ENCODE peak calls at places on chromosomes 3 and 15, in nine cellular contexts. P is adrenal gland, D is dorsolateral prefrontal cortex, M is lower lobe of right lung, O is stomach, K is transverse colon, Q is neural progenitor cell, X is PC-3, S is pancreas. G is an unnamed sample. For H3K27me3, the result is how much of the 10 kb centered on the place peaks cover.

GRCh38 chr3:151330899-151331298 is 1.6 kb upstream of the P2RY13 start:
- DNase-seq in P (no peak), X (no peak), K (no peak), M (no peak), O (no peak), S (no peak), Q (no peak), D (no peak), G (no peak)

GRCh38 chr15:64825081-64825430 is 391 bp downstream of the PIF1 start:
- DNase-seq in X (no peak), D (no peak), S (no peak), M (no peak), P (no peak), Q (no peak), K (no peak), O (no peak), G (no peak)

GRCh38 chr3:142596726-142597088 is 514 bp downstream of the PLS1 start:
- DNase-seq in P (no peak), M (no peak), O (no peak), S (no peak), K (no peak), Q (no peak), D (no peak), X (no peak), G (no peak)

GRCh38 chr15:93210995-93211394 is 122.0 kb upstream of the RGMA start:
- DNase-seq in X (no peak), S (no peak), M (no peak), D (no peak), O (no peak), K (no peak), P (no peak), Q (no peak), G (no peak)

GRCh38 chr3:193594946-193595689 is 2.1 kb downstream of the OPA1 start:
- DNase-seq in P (no peak), M (no peak), S (no peak), K (no peak), O (no peak), X (peak), D (no peak), Q (no peak), G (peak)

GRCh38 chr15:42457445-42458442 is 33.2 kb downstream of the ZNF106 start:
- DNase-seq in Q (peak), X (no peak), M (peak), K (peak), D (peak), S (no peak), O (peak), P (peak), G (peak)

GRCh38 chr3:128421966-128422365 is 44.7 kb downstream of the DNAJB8 start:
- DNase-seq in X (no peak), K (no peak), Q (no peak), D (no peak), S (peak), M (no peak), P (no peak), O (no peak), G (no peak)

GRCh38 chr15:54567408-54568040 is 589.3 kb downstream of the UNC13C start:
- DNase-seq in P (no peak), D (no peak), X (no peak), S (no peak), K (no peak), Q (no peak), M (no peak), O (no peak), G (no peak)

GRCh38 chr3:143707848-143708247 is 140.4 kb downstream of the SLC9A9 start:
- DNase-seq in P (no peak), M (no peak), S (no peak), K (no peak), O (no peak), X (no peak), D (no peak), Q (no peak), G (no peak)

GRCh38 chr3:33211444-33211843 is 7.2 kb downstream of the SUSD5 start:
- DNase-seq in P (peak), D (no peak), O (no peak), M (no peak), S (no peak), K (no peak), Q (no peak), X (peak), G (no peak)

GRCh38 chr15:35182841-35183479 is 97.9 kb upstream of the NANOGP8 start:
- DNase-seq in Q (peak), K (no peak), D (no peak), S (no peak), O (no peak), M (no peak), P (no peak), X (no peak), G (peak)

GRCh38 chr3:42387802-42388651 is 22.4 kb downstream of the LYZL4 start:
- DNase-seq in Q (no peak), O (no peak), S (no peak), X (peak), P (no peak), D (no peak), M (no peak), K (no peak), G (no peak)

GRCh38 chr15:38226867-38227266 is 25.8 kb upstream of the SPRED1 start:
- DNase-seq in P (peak), S (no peak), M (no peak), Q (no peak), D (peak), K (peak), X (peak), O (peak), G (peak)

GRCh38 chr3:127012091-127012490 is 29.2 kb downstream of the PLXNA1 start:
- DNase-seq in D (no peak), K (no peak), P (no peak), Q (no peak), X (no peak), S (no peak), M (no peak), O (no peak), G (peak)

GRCh38 chr3:65758438-65758837 is 280.3 kb downstream of the MAGI1 start:
- DNase-seq in P (no peak), O (no peak), X (no peak), Q (no peak), D (no peak), K (no peak), S (no peak), M (no peak), G (no peak)

GRCh38 chr3:65878831-65879230 is 159.9 kb downstream of the MAGI1 start:
- DNase-seq in K (no peak), O (no peak), M (no peak), P (no peak), S (no peak), X (no peak), Q (no peak), D (no peak), G (no peak)

GRCh38 chr3:33865133-33865532 is 66.7 kb downstream of the PDCD6IP start:
- DNase-seq in Q (no peak), M (no peak), X (no peak), O (no peak), K (no peak), S (no peak), P (no peak), D (no peak), G (no peak)

GRCh38 chr15:28103402-28103801 is 4.3 kb upstream of the OCA2 start:
- DNase-seq in D (no peak), O (no peak), K (no peak), Q (no peak), S (no peak), P (no peak), M (no peak), X (no peak), G (no peak)

GRCh38 chr15:63597033-63597790 is at the start of gene FBXL22:
- DNase-seq in K (peak), P (no peak), M (peak), Q (no peak), O (no peak), S (peak), X (no peak), D (no peak), G (peak)

GRCh38 chr3:40191251-40191650 is 118.3 kb upstream of the EIF1B start:
- DNase-seq in S (no peak), M (no peak), D (no peak), O (no peak), X (no peak), K (no peak), P (no peak), Q (no peak), G (no peak)

GRCh38 chr3:100047455-100048141 is 66.7 kb downstream of the FILIP1L start:
- DNase-seq in O (no peak), X (peak), M (no peak), S (no peak), K (peak), P (no peak), D (no peak), Q (peak), G (peak)

GRCh38 chr3:13507791-13508339 is 27.8 kb downstream of the HDAC11 start:
- DNase-seq in M (peak), K (no peak), P (peak), X (peak), S (peak), O (no peak), D (no peak), Q (peak), G (no peak)

GRCh38 chr3:100068758-100069345 is 45.4 kb downstream of the FILIP1L start:
- DNase-seq in P (peak), D (peak), M (peak), K (peak), S (peak), Q (peak), O (peak), X (peak), G (peak)

GRCh38 chr3:15280853-15281532 is 51.4 kb downstream of the SH3BP5 start:
- DNase-seq in X (no peak), P (no peak), O (no peak), M (no peak), Q (no peak), S (no peak), K (peak), D (no peak), G (no peak)

GRCh38 chr3:169772951-169773816 is at the start of gene MYNN:
- DNase-seq in X (peak), Q (peak), D (peak), K (peak), S (peak), O (peak), P (peak), M (peak), G (peak)

GRCh38 chr3:125916376-125916978 is 52.5 kb upstream of the ROPN1B start:
- DNase-seq in M (no peak), K (peak), S (no peak), D (peak), O (peak), X (peak), P (no peak), Q (peak), G (peak)

GRCh38 chr3:71066356-71066755 is 517.2 kb downstream of the FOXP1 start:
- DNase-seq in Q (no peak), X (peak), K (peak), M (peak), P (no peak), D (no peak), O (peak), S (no peak), G (no peak)

GRCh38 chr15:57440799-57441198 is 64.5 kb downstream of the CGNL1 start:
- DNase-seq in S (no peak), O (no peak), K (no peak), D (no peak), Q (no peak), P (no peak), M (no peak), X (no peak), G (peak)
- H3K4me3 ChIP-seq in S (no peak), O (no peak), K (no peak), D (no peak), Q (no peak), P (no peak), M (no peak), X (no peak), G (no peak)

DNA sequence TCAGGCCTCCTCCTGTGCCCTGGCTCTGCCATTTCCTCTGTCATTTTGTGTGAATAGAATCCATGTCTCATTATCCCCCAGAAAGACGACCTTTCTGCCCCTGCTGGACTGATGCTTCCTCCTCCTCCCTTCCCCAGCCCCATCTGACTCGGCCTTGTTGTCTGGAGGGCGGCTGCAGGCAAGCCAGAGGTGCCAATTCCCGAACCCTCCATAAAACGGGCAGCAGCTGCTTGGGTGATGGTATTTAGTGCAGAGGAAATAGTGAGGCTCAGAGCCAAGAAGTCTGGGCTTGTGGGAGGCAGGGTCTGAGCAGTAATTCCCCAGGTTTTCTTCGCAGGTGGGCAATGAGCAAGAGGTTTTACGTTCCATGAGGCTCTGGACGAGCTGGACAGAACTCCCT is 71.2 kb downstream of the ITGA11 start:
- DNase-seq in D (no peak), O (no peak), K (no peak), P (no peak), M (no peak), Q (no peak), X (no peak), S (no peak), G (no peak)
- TF ChIP-seq CTCF in D (no peak), O (no peak), K (no peak), P (no peak), M (no peak), Q (no peak), X (no peak), S (no peak), G (no peak)

GRCh38 chr3:115363071-115363470 is 216.0 kb upstream of the ZBTB20 start:
- DNase-seq in P (no peak), O (no peak), M (no peak), K (no peak), Q (no peak), D (no peak), S (no peak), X (peak), G (no peak)
- H3K27me3 ChIP-seq in P (under half), O (under half), M (under half), K (under half), Q (under half), D (under half), S (under half), X (under half), G (under half)

GRCh38 chr3:7953449-7954015 is 548.1 kb upstream of the LMCD1 start:
- DNase-seq in P (no peak), S (no peak), K (no peak), D (no peak), X (no peak), O (no peak), M (no peak), Q (no peak), G (no peak)
- H3K4me3 ChIP-seq in P (no peak), S (no peak), K (no peak), D (no peak), X (no peak), O (no peak), M (no peak), Q (no peak), G (no peak)

DNA sequence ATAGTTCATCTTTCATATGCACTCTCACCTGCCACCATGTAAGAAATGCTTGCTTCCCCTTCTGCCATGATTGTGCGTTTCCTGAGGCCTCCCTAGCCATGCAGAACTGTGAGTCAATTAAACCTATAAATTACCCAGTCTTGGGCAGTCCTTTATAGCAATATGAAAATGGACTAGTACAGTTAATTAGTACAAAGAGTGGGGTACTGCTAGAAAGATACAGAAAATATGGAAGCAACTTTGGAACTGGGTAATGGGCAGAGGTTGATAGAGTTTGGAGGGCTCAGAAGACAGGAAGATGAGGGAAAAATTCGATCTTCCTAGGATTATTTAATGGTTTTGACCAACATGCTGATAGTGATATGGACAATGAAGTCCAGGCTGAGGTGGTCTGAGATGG is 246.9 kb downstream of the CGGBP1 start:
- DNase-seq in Q (no peak), D (no peak), O (no peak), X (no peak), K (no peak), M (no peak), S (no peak), P (no peak), G (no peak)
- TF ChIP-seq CTCF in Q (no peak), D (no peak), O (no peak), X (no peak), K (no peak), M (no peak), S (no peak), P (no peak), G (no peak)

DNA sequence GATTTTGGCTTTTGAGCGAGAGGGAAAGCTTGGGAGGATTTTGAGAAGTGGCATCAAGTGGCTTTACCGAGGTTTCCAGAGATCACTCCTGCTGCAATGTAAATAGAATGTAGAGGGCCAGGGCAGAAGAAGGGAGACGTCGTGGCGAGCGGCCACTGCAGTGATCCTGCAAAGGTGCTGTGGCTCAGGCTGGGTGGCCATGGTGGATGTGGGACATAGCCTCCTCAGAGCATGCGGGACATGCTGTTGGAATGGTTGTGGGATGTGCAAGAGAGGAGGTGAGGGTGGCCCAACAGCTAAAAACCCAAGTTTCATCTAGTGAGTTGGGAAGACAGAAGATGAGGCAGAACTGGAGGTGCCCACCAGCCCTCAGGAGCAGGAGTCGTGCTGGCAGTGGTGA is 3.1 kb upstream of the ATP10A start:
- DNase-seq in M (no peak), Q (no peak), X (no peak), P (no peak), K (no peak), D (no peak), S (no peak), O (no peak), G (no peak)
- H3K27me3 ChIP-seq in M (under half), Q (under half), X (under half), P (under half), K (under half), D (under half), S (under half), O (under half), G (half or more)

GRCh38 chr3:185818267-185818875 is 6.5 kb downstream of the IGF2BP2 start:
- DNase-seq in X (peak), M (no peak), Q (peak), O (no peak), K (no peak), P (no peak), D (no peak), S (no peak), G (no peak)
- H3K4me3 ChIP-seq in X (peak), M (no peak), Q (no peak), O (no peak), K (no peak), P (no peak), D (no peak), S (no peak), G (no peak)

G was measured in cardiac muscle cell.